ENCODE peak calls at places on chromosomes 7 and 10, in seven cellular contexts. A is RWPE2, G is dorsolateral prefrontal cortex, C is ovary, V is pancreas, K is Peyer's patch, Q is HepG2. B is an unnamed sample. For H3K27me3, the result is how much of the 10 kb centered on the place peaks cover.

GRCh38 chr7:5237286-5237685 is 45.5 kb upstream of the SLC29A4 start:
- DNase-seq in A (no peak), G (peak), C (peak), V (no peak), K (peak), Q (no peak), B (peak)

GRCh38 chr10:1126461-1126860 is 70.3 kb downstream of the WDR37 start:
- DNase-seq in A (no peak), G (no peak), C (no peak), V (no peak), K (no peak), Q (no peak), B (no peak)

GRCh38 chr10:31274310-31274709 is 44.7 kb upstream of the ZEB1 start:
- DNase-seq in A (no peak), G (no peak), C (no peak), V (no peak), K (no peak), Q (no peak), B (no peak)

GRCh38 chr7:41107330-41107937 is 595.5 kb downstream of the INHBA start:
- DNase-seq in A (peak), G (no peak), C (no peak), V (no peak), K (no peak), Q (peak), B (peak)

GRCh38 chr10:44014644-44015250 is 366.1 kb upstream of the ZNF32 start:
- DNase-seq in A (no peak), G (no peak), C (no peak), V (no peak), K (no peak), Q (no peak), B (no peak)

GRCh38 chr7:112938895-112939588 is 147.6 kb downstream of the GPR85 start:
- DNase-seq in A (peak), G (no peak), C (no peak), V (peak), K (peak), Q (peak), B (no peak)

GRCh38 chr10:3482200-3482993 is 302.6 kb downstream of the KLF6 start:
- DNase-seq in A (peak), G (no peak), C (peak), V (no peak), K (peak), Q (peak), B (no peak)

GRCh38 chr10:126059101-126059826 is 162.9 kb downstream of the FANK1 start:
- DNase-seq in A (no peak), G (no peak), C (no peak), V (no peak), K (no peak), Q (no peak), B (no peak)

GRCh38 chr10:7111574-7111973 is 299.3 kb downstream of the SFMBT2 start:
- DNase-seq in A (no peak), G (no peak), C (no peak), V (no peak), K (no peak), Q (no peak), B (no peak)

GRCh38 chr7:79523426-79523825 is 70.0 kb upstream of the MAGI2 start:
- DNase-seq in A (no peak), G (no peak), C (no peak), V (no peak), K (no peak), Q (no peak), B (no peak)

GRCh38 chr7:91759205-91759863 is 121.2 kb downstream of the MTERF1 start:
- DNase-seq in A (peak), G (no peak), C (no peak), V (peak), K (peak), Q (peak), B (no peak)

GRCh38 chr10:19819419-19820033 is 3.3 kb downstream of the PLXDC2 start:
- DNase-seq in A (no peak), G (no peak), C (no peak), V (no peak), K (peak), Q (peak), B (no peak)

GRCh38 chr10:43229208-43230061 is 37.4 kb downstream of the RASGEF1A start:
- DNase-seq in A (peak), G (peak), C (peak), V (peak), K (peak), Q (no peak), B (no peak)

GRCh38 chr10:71735709-71736569 is 16.4 kb upstream of the C10orf105 start:
- DNase-seq in A (no peak), G (no peak), C (no peak), V (no peak), K (peak), Q (no peak), B (peak)

GRCh38 chr7:106793015-106793651 is 71.9 kb upstream of the PIK3CG start:
- DNase-seq in A (no peak), G (no peak), C (no peak), V (no peak), K (no peak), Q (peak), B (no peak)

GRCh38 chr7:27945356-27945755 is 205.4 kb downstream of the TAX1BP1 start:
- DNase-seq in A (no peak), G (no peak), C (no peak), V (no peak), K (no peak), Q (no peak), B (no peak)

GRCh38 chr7:38292442-38292841 is 19.0 kb upstream of the TARP start:
- DNase-seq in A (no peak), G (no peak), C (no peak), V (no peak), K (no peak), Q (no peak), B (no peak)

GRCh38 chr10:77027141-77027540 is 610.5 kb downstream of the KCNMA1 start:
- DNase-seq in A (no peak), G (no peak), C (no peak), V (no peak), K (no peak), Q (no peak), B (no peak)

GRCh38 chr7:133797818-133798485 is 329.2 kb upstream of the LRGUK start:
- DNase-seq in A (no peak), G (no peak), C (no peak), V (no peak), K (no peak), Q (no peak), B (no peak)

GRCh38 chr7:150620617-150621371 is 11.4 kb downstream of the GIMAP6 start:
- DNase-seq in A (no peak), G (no peak), C (no peak), V (no peak), K (no peak), Q (no peak), B (no peak)

GRCh38 chr7:103106336-103107070 is 31.6 kb downstream of the ARMC10 start:
- DNase-seq in A (no peak), G (no peak), C (peak), V (no peak), K (no peak), Q (peak), B (no peak)

GRCh38 chr7:128210590-128211570 is 30.2 kb upstream of the LEP start:
- DNase-seq in A (no peak), G (no peak), C (no peak), V (peak), K (no peak), Q (no peak), B (no peak)

GRCh38 chr7:151920533-151920932 is 35.7 kb upstream of the GALNTL5 start:
- DNase-seq in A (no peak), G (no peak), C (no peak), V (no peak), K (no peak), Q (no peak), B (no peak)

GRCh38 chr10:813286-813685 is 118.2 kb downstream of the LARP4B start:
- DNase-seq in A (no peak), G (no peak), C (no peak), V (no peak), K (no peak), Q (no peak), B (no peak)

GRCh38 chr7:17638727-17639126 is 301.6 kb downstream of the SNX13 start:
- DNase-seq in A (peak), G (no peak), C (no peak), V (no peak), K (no peak), Q (no peak), B (no peak)

GRCh38 chr7:133477786-133478185 is 224.9 kb downstream of the EXOC4 start:
- DNase-seq in A (no peak), G (no peak), C (no peak), V (no peak), K (no peak), Q (no peak), B (no peak)

GRCh38 chr10:103645141-103646054 is 151.9 kb downstream of the NEURL1 start:
- DNase-seq in A (no peak), G (peak), C (peak), V (no peak), K (peak), Q (peak), B (no peak)

GRCh38 chr10:974785-975074 is 13.5 kb upstream of the GTPBP4 start:
- DNase-seq in A (no peak), G (no peak), C (no peak), V (no peak), K (peak), Q (no peak), B (no peak)

GRCh38 chr10:79059859-79060379 is 8.8 kb upstream of the ZMIZ1 start:
- DNase-seq in A (peak), G (peak), C (peak), V (peak), K (peak), Q (peak), B (no peak)

GRCh38 chr10:114367676-114368391 is 36.5 kb downstream of the AFAP1L2 start:
- DNase-seq in A (no peak), G (no peak), C (peak), V (no peak), K (no peak), Q (no peak), B (no peak)

GRCh38 chr10:131926743-131927595 is 26.2 kb downstream of the PPP2R2D start:
- DNase-seq in A (no peak), G (no peak), C (no peak), V (no peak), K (no peak), Q (no peak), B (no peak)

GRCh38 chr7:107408349-107408748 is 61.5 kb upstream of the GPR22 start:
- DNase-seq in A (no peak), G (no peak), C (no peak), V (no peak), K (no peak), Q (no peak), B (no peak)

GRCh38 chr7:14751461-14751860 is 151.1 kb downstream of the DGKB start:
- DNase-seq in A (no peak), G (no peak), C (no peak), V (no peak), K (no peak), Q (no peak), B (no peak)

GRCh38 chr10:1939016-1939415 is 201.7 kb upstream of the ADARB2 start:
- DNase-seq in A (no peak), G (no peak), C (no peak), V (no peak), K (no peak), Q (no peak), B (no peak)

GRCh38 chr7:127396184-127396583 is 3.7 kb upstream of the ZNF800 start:
- DNase-seq in A (no peak), G (no peak), C (no peak), V (no peak), K (no peak), Q (no peak), B (peak)

GRCh38 chr7:138515001-138515528 is 55.0 kb downstream of the TRIM24 start:
- DNase-seq in A (no peak), G (no peak), C (no peak), V (no peak), K (no peak), Q (no peak), B (peak)

GRCh38 chr7:18087687-18088078 is 60.0 kb upstream of the PRPS1L1 start:
- DNase-seq in A (no peak), G (peak), C (no peak), V (no peak), K (no peak), Q (no peak), B (no peak)

GRCh38 chr7:143405671-143406352 is 2.8 kb downstream of the EPHA1 start:
- DNase-seq in A (no peak), G (no peak), C (no peak), V (no peak), K (no peak), Q (no peak), B (no peak)

GRCh38 chr7:143408247-143408685 is 390 bp downstream of the EPHA1 start:
- DNase-seq in A (no peak), G (no peak), C (no peak), V (no peak), K (no peak), Q (no peak), B (no peak)

GRCh38 chr7:143410523-143411004 is 1.9 kb upstream of the EPHA1 start:
- DNase-seq in A (no peak), G (no peak), C (no peak), V (no peak), K (no peak), Q (no peak), B (no peak)

GRCh38 chr7:143407296-143408246 is 1.1 kb downstream of the EPHA1 start:
- DNase-seq in A (no peak), G (no peak), C (no peak), V (no peak), K (no peak), Q (no peak), B (no peak)

DNA sequence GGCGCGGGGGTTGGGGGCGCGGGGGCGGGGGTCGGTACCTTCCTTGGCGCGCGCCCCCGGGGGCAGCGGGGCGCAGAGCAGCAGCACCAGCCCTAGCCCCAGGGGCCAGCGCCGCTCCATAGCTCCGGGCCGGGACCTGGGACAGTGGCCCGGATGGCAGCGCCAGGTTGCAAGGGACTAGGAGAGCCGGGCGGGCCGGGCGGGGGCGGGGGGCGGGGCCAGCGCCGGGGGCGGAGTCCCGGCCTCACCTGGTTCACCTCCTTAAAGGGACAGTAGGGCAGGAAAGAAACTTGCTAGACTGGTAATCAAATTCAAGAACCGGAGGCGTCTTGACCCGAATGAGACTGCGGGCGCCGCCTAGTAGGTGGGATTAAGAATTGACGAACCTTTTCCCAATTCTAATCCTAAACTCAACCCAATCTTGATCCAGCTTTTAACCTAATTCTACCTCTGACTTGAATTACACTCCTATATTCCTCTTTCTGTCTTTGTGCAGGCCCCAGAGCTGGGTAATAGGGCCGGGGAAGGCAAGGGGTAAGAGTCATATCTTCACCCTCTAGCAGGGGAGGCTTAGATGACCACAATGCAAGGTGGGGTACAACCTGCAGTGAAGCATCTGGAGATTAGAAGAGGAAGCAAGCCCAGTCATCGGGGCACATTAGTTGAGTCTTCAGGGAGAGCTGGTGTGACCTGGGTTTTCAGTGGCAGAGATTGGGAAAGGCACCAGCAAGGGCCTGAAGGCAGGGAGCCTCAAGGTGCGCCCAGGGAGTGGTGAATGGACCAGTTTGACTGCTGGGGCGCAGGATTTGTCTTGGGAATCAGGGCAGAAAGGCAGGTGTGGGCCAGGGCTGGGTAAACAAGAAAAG is at the start of gene EPHA1:
- DNase-seq in A (no peak), G (no peak), C (no peak), V (peak), K (peak), Q (no peak), B (no peak)
- H3K4me3 ChIP-seq in A (peak), G (peak), C (no peak), V (peak), K (peak), Q (peak), B (no peak)

GRCh38 chr7:21030237-21030636 is 243.6 kb upstream of the SP8 start:
- DNase-seq in A (no peak), G (no peak), C (no peak), V (no peak), K (no peak), Q (no peak), B (no peak)

GRCh38 chr7:21028990-21029337 is 242.3 kb upstream of the SP8 start:
- DNase-seq in A (no peak), G (no peak), C (no peak), V (no peak), K (no peak), Q (no peak), B (no peak)

GRCh38 chr7:21023841-21024502 is 237.3 kb upstream of the SP8 start:
- DNase-seq in A (no peak), G (no peak), C (no peak), V (no peak), K (no peak), Q (no peak), B (no peak)

GRCh38 chr7:21028186-21028989 is 241.7 kb upstream of the SP8 start:
- DNase-seq in A (no peak), G (no peak), C (no peak), V (no peak), K (no peak), Q (no peak), B (no peak)
- TF ChIP-seq CTCF in A (no peak), G (no peak), C (no peak), V (no peak), K (peak), Q (no peak), B (no peak)

GRCh38 chr10:122624546-122624945 is 64.0 kb downstream of the DMBT1 start:
- DNase-seq in A (no peak), G (no peak), C (no peak), V (no peak), K (no peak), Q (no peak), B (no peak)
- H3K27me3 ChIP-seq in A (under half), G (under half), C (under half), V (under half), K (under half), Q (under half), B (under half)

GRCh38 chr7:30459591-30460245 is 18.9 kb downstream of the NOD1 start:
- DNase-seq in A (no peak), G (no peak), C (peak), V (no peak), K (peak), Q (peak), B (no peak)
- H3K4me3 ChIP-seq in A (no peak), G (no peak), C (no peak), V (no peak), K (no peak), Q (peak), B (no peak)

GRCh38 chr7:49324707-49325106 is 400.4 kb downstream of the CDC14C start:
- DNase-seq in A (no peak), G (no peak), C (no peak), V (no peak), K (no peak), Q (no peak), B (no peak)
- TF ChIP-seq CTCF in A (peak), G (no peak), C (no peak), V (no peak), K (no peak), Q (peak), B (no peak)

DNA sequence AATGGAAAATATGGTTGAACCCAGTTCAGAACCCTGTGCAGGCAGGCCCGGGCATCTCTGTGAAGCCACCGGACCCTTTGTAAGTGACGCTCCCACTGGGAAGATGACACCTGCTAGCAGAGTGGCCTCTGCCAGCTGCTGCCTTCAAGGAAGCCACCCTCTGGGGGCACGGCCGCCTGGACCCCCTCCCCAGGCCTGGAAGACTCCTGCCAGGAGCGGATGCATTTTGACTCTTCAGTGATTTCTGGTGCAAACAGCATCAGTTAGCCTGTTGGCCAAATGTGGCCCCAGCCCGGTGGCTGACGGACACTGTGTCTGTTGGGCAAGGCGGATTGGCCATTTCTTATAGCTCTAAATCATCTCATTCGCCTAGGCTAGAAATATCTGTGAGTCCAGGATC is 514.1 kb upstream of the FOXK1 start:
- DNase-seq in A (no peak), G (no peak), C (no peak), V (no peak), K (no peak), Q (no peak), B (no peak)
- H3K27me3 ChIP-seq in A (under half), G (under half), C (under half), V (under half), K (under half), Q (under half), B (under half)

DNA sequence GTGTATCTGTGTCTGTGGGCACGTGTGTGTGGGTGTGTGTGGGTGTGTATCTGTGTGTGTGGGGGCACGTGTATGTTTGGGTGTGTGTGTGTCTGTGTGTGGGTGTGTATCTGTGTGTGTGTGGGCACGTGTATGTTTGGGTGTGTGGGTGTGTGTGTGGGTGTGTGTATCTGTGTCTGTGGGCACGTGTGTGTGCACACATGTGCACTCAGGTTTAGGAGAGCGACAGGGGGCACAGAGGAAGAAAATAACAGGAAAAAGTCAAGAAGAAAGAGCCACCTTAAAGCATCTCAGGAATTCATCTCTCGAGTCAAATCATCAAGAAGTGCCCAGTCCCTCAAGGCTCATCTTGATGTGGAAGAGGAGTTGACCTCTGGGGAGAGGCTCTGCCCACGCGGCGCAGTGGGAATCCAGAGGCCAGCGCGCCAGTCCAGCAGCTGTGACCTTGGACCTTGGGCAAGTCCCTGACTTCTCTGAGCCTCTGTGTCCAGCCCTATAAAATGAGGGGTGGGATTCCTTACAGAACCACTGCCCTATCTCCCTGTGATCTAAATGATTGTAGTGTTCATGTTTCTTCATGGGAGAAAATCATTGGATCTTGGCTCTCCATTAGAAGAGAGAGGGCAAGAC is 147.7 kb downstream of the RGS10 start:
- DNase-seq in A (no peak), G (no peak), C (no peak), V (no peak), K (no peak), Q (no peak), B (no peak)
- H3K4me3 ChIP-seq in A (no peak), G (no peak), C (no peak), V (no peak), K (no peak), Q (no peak), B (no peak)

B was measured in GM06990.